ENCODE peak calls at places on chromosomes 6 and 20, in six cellular contexts. F is A549, W is upper lobe of right lung, E is psoas muscle, R is cardiac muscle cell, P is Peyer's patch. U is an unnamed sample. For H3K4me1, the result is how much of the 10 kb centered on the place peaks cover.

GRCh38 chr6:71537717-71538116 is 249.1 kb downstream of the OGFRL1 start:
- DNase-seq in F (no peak), W (no peak), E (no peak), R (peak), P (no peak), U (no peak)

GRCh38 chr6:125749864-125750691 is 646 bp downstream of the HEY2 start:
- DNase-seq in F (no peak), W (no peak), E (peak), R (no peak), P (no peak), U (peak)

GRCh38 chr6:36662827-36663256 is 15.7 kb upstream of the CDKN1A start:
- DNase-seq in F (no peak), W (no peak), E (peak), R (no peak), P (no peak), U (no peak)

GRCh38 chr6:29723666-29724588 is 693 bp downstream of the HLA-F start:
- DNase-seq in F (no peak), W (peak), E (peak), R (peak), P (peak), U (no peak)

GRCh38 chr6:42787018-42787611 is 5.3 kb downstream of the BICRAL start:
- DNase-seq in F (no peak), W (no peak), E (no peak), R (no peak), P (no peak), U (no peak)

GRCh38 chr20:31712564-31713311 is 9.9 kb downstream of the BCL2L1 start:
- DNase-seq in F (peak), W (peak), E (peak), R (peak), P (peak), U (peak)

GRCh38 chr6:134850906-134851305 is 99.0 kb downstream of the ALDH8A1 start:
- DNase-seq in F (no peak), W (no peak), E (no peak), R (peak), P (no peak), U (no peak)

GRCh38 chr6:141669141-141669540 is 463.6 kb upstream of the GJE1 start:
- DNase-seq in F (no peak), W (no peak), E (no peak), R (no peak), P (no peak), U (no peak)

GRCh38 chr6:98641929-98642328 is 192.4 kb upstream of the POU3F2 start:
- DNase-seq in F (no peak), W (no peak), E (no peak), R (no peak), P (no peak), U (no peak)

GRCh38 chr6:83430606-83431544 is at the start of gene ME1:
- DNase-seq in F (peak), W (peak), E (peak), R (peak), P (peak), U (peak)

GRCh38 chr6:11900662-11901598 is 111.2 kb upstream of the HIVEP1 start:
- DNase-seq in F (no peak), W (no peak), E (no peak), R (peak), P (no peak), U (no peak)

GRCh38 chr6:36917541-36918193 is 31.9 kb downstream of the C6orf89 start:
- DNase-seq in F (no peak), W (peak), E (peak), R (peak), P (no peak), U (no peak)

GRCh38 chr6:135088818-135089809 is 34.5 kb upstream of the HBS1L start:
- DNase-seq in F (peak), W (no peak), E (no peak), R (peak), P (no peak), U (no peak)

GRCh38 chr6:53712078-53712477 is 46.5 kb upstream of the KLHL31 start:
- DNase-seq in F (no peak), W (no peak), E (no peak), R (no peak), P (no peak), U (no peak)

GRCh38 chr6:11323666-11324452 is 91.4 kb upstream of the NEDD9 start:
- DNase-seq in F (no peak), W (peak), E (no peak), R (no peak), P (no peak), U (no peak)

GRCh38 chr6:95017922-95018321 is 559.4 kb upstream of the MANEA start:
- DNase-seq in F (no peak), W (no peak), E (no peak), R (no peak), P (no peak), U (no peak)

GRCh38 chr6:136326038-136326561 is 36.5 kb upstream of the BCLAF1 start:
- DNase-seq in F (peak), W (no peak), E (no peak), R (peak), P (no peak), U (no peak)

GRCh38 chr6:84764332-84765049 is at the start of gene TBX18:
- DNase-seq in F (peak), W (peak), E (peak), R (peak), P (peak), U (no peak)

GRCh38 chr20:47353697-47354387 is 2.7 kb downstream of the ZMYND8 start:
- DNase-seq in F (no peak), W (no peak), E (no peak), R (peak), P (no peak), U (no peak)

GRCh38 chr6:141963543-141964295 is 169.0 kb upstream of the GJE1 start:
- DNase-seq in F (no peak), W (no peak), E (no peak), R (peak), P (no peak), U (no peak)

GRCh38 chr6:37171141-37171969 is 1.4 kb downstream of the PIM1 start:
- DNase-seq in F (no peak), W (peak), E (peak), R (peak), P (peak), U (peak)

GRCh38 chr6:56671160-56671559 is 28.5 kb upstream of the DST start:
- DNase-seq in F (no peak), W (no peak), E (no peak), R (no peak), P (no peak), U (no peak)

GRCh38 chr6:153146413-153146812 is 15.3 kb upstream of the RGS17 start:
- DNase-seq in F (no peak), W (no peak), E (no peak), R (no peak), P (no peak), U (no peak)

GRCh38 chr6:116392158-116393032 is 21.6 kb downstream of the DSE start:
- DNase-seq in F (no peak), W (no peak), E (no peak), R (peak), P (no peak), U (no peak)

GRCh38 chr6:27297484-27297856 is 14.6 kb downstream of the POM121L2 start:
- DNase-seq in F (no peak), W (no peak), E (no peak), R (no peak), P (no peak), U (no peak)

GRCh38 chr6:118551673-118552063 is 3.6 kb downstream of the PLN start:
- DNase-seq in F (no peak), W (no peak), E (no peak), R (peak), P (no peak), U (no peak)

GRCh38 chr6:143774347-143774746 is 68.8 kb upstream of the LTV1 start:
- DNase-seq in F (no peak), W (no peak), E (no peak), R (no peak), P (no peak), U (peak)

GRCh38 chr20:39491711-39492110 is 529.6 kb downstream of the DHX35 start:
- DNase-seq in F (no peak), W (no peak), E (no peak), R (no peak), P (no peak), U (no peak)

GRCh38 chr20:44780226-44780625 is 30.1 kb downstream of the RIMS4 start:
- DNase-seq in F (peak), W (no peak), E (no peak), R (peak), P (no peak), U (peak)

GRCh38 chr6:8627085-8627861 is 191.9 kb upstream of the SLC35B3 start:
- DNase-seq in F (peak), W (no peak), E (no peak), R (peak), P (no peak), U (no peak)

GRCh38 chr20:1893721-1894470 is 1.3 kb upstream of the SIRPA start:
- DNase-seq in F (peak), W (peak), E (no peak), R (no peak), P (no peak), U (no peak)

GRCh38 chr6:119024111-119024510 is 54.4 kb downstream of the FAM184A start:
- DNase-seq in F (no peak), W (no peak), E (no peak), R (no peak), P (no peak), U (no peak)

GRCh38 chr6:25193147-25193864 is 85.9 kb upstream of the CARMIL1 start:
- DNase-seq in F (peak), W (no peak), E (no peak), R (peak), P (no peak), U (no peak)

GRCh38 chr6:75285156-75285639 is 606 bp upstream of the TMEM30A start:
- DNase-seq in F (no peak), W (no peak), E (no peak), R (no peak), P (no peak), U (no peak)

DNA sequence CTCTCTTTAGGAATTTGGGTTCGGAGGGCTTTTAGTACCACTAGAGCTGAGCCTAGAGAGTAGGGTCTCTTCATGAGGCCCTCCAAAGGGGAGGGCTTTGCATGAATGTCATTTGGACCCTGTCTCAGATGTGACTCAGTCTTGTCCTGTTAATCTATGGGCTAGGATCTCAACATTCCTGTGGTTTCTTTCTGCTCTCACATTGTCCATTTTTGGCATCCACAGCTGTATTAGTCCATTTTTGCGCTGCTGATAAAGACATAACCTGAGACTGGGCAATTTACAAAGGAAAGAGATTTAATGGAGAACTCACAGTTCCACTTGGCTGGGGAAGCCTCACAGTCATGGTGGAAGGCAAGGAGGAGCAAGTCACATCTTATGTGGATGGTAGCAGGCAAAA is 61.0 kb downstream of the CRYBG1 start:
- DNase-seq in F (no peak), W (no peak), E (no peak), R (peak), P (no peak), U (no peak)
- H3K4me1 ChIP-seq in F (under half), W (under half), E (under half), R (under half), P (under half), U (under half)

GRCh38 chr6:46652603-46653438 is at the start of the genes CYP39A1 and SLC25A27:
- DNase-seq in F (peak), W (peak), E (peak), R (peak), P (peak), U (peak)
- TF ChIP-seq CTCF in F (no peak), W (no peak), E (no peak), R (no peak), P (no peak), U (no peak)

GRCh38 chr20:41669708-41670263 is 51.6 kb upstream of the CHD6 start:
- DNase-seq in F (no peak), W (no peak), E (no peak), R (peak), P (no peak), U (peak)

GRCh38 chr20:41668057-41668749 is 50.0 kb upstream of the CHD6 start:
- DNase-seq in F (no peak), W (no peak), E (no peak), R (no peak), P (no peak), U (no peak)

GRCh38 chr20:41664584-41664983 is 46.4 kb upstream of the CHD6 start:
- DNase-seq in F (peak), W (no peak), E (no peak), R (peak), P (no peak), U (no peak)
- H3K4me3 ChIP-seq in F (peak), W (no peak), E (no peak), R (no peak), P (no peak), U (no peak)

GRCh38 chr6:52495859-52496396 is 75.8 kb downstream of the EFHC1 start:
- DNase-seq in F (no peak), W (no peak), E (no peak), R (no peak), P (no peak), U (no peak)

GRCh38 chr6:52498538-52499017 is 78.3 kb downstream of the TRAM2 start:
- DNase-seq in F (no peak), W (no peak), E (no peak), R (no peak), P (no peak), U (no peak)

GRCh38 chr6:52497652-52498408 is 77.7 kb downstream of the EFHC1 start:
- DNase-seq in F (no peak), W (no peak), E (peak), R (no peak), P (no peak), U (no peak)

GRCh38 chr6:52494298-52495072 is 74.3 kb downstream of the EFHC1 start:
- DNase-seq in F (no peak), W (no peak), E (no peak), R (no peak), P (no peak), U (no peak)

DNA sequence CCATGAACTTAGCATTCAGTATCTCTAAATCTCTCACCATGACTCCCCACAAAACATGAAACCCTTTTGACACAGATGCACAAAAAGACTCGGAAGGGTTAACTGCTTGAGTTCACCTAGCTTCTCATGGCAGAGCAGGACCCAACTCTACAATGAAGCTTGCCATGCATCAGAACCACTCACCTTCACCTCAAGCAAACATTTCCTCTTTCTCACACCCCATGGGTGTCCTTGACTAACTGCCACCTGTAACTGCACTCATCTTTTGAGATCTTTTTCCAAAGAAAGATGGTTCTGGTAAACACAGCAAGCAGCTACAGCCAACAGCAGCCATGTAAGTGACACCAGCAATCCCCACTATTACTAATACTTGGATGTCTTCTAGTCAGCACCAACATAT is 76.5 kb downstream of the EFHC1 start:
- DNase-seq in F (no peak), W (no peak), E (no peak), R (no peak), P (no peak), U (no peak)
- H3K4me1 ChIP-seq in F (under half), W (under half), E (under half), R (under half), P (under half), U (under half)

DNA sequence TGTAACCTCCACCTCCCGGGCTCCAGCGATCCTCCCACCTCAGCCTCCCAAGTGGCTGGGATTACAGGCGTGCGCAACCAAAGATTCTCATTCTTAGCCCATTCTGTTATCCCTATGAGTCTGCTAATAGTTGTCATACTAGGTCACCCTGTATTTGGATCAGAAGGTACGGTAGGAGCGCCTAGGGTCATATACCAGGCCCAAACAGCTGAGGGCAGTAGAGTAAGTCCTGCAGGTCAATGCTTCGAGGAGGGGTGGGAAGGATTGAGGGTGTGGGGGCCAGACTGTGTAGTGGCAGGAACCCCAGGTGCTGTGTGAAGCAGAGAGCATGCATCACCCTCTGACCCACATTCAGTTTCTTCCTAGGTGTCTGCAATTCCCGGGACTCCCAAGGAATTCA is 22.7 kb upstream of the POU5F1 start:
- DNase-seq in F (no peak), W (peak), E (no peak), R (no peak), P (no peak), U (no peak)
- TF ChIP-seq CTCF in F (no peak), W (no peak), E (no peak), R (no peak), P (no peak), U (no peak)

DNA sequence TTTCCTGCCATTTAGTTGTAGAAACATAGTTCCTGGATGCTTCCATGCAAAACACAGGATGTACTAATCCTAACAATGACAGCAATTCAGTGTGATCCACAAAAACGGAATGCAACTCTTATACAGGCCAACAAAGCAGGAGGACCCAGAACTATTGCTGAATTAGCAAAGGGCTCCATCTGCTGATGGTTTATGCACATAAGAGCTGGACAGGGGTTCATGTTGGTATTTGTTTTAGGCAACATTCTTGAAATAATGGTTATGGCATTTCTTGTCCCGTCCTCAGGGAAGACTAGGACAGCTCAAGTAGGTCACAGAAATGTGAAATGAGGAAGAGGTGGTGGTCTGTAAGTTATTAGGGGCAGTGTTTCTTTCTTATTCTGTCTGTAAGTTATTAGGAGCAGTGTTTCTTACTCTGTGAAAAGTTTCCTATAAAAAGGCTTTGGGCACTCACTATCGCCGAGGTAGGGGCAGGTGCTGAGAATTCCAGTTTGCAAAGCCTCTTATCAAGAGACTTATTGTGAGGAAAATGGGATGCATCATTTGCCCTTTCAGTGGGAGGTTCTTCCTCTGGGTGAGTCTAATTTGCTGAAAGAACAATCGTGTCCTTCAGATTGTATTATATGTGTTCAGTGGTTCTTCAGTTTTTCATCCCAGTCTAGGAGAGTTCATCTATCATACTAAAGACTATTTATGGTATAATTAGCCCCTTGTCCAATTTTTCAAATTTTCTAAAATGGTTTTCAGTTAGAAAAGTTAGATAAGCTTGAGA is 171.1 kb downstream of the MCHR2 start:
- DNase-seq in F (peak), W (no peak), E (no peak), R (peak), P (no peak), U (peak)
- H3K4me3 ChIP-seq in F (no peak), W (no peak), E (no peak), R (peak), P (no peak), U (peak)

DNA sequence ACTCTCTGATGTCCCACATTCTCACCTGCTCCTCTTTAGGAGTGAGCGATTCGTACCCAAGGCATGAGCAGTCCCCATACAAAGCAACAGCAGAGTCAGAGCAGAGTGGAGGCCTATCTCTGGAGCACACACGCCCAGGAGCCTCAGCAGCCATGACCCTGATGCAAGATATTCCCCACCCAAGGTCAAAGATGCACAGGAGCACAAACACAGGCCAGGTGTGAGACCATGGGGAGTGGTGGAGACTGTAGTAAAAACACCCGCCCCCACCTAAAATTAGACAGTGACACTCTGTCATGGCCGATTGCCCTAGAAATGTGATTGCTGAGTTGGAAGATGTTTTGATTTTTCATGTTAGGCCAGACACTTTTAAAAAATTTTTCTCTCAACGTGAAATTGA is 21.4 kb downstream of the RRBP1 start:
- DNase-seq in F (no peak), W (peak), E (no peak), R (no peak), P (peak), U (no peak)
- H3K4me1 ChIP-seq in F (under half), W (under half), E (under half), R (under half), P (under half), U (under half)

GRCh38 chr6:50654155-50654554 is 59.2 kb upstream of the TFAP2D start:
- DNase-seq in F (no peak), W (no peak), E (no peak), R (no peak), P (no peak), U (no peak)

GRCh38 chr6:50658561-50658960 is 54.8 kb upstream of the TFAP2D start:
- DNase-seq in F (no peak), W (no peak), E (no peak), R (no peak), P (no peak), U (no peak)

GRCh38 chr6:50657513-50657912 is 55.8 kb upstream of the TFAP2D start:
- DNase-seq in F (no peak), W (no peak), E (no peak), R (no peak), P (no peak), U (no peak)

GRCh38 chr6:50653253-50653652 is 60.1 kb upstream of the TFAP2D start:
- DNase-seq in F (no peak), W (no peak), E (no peak), R (no peak), P (no peak), U (no peak)

DNA sequence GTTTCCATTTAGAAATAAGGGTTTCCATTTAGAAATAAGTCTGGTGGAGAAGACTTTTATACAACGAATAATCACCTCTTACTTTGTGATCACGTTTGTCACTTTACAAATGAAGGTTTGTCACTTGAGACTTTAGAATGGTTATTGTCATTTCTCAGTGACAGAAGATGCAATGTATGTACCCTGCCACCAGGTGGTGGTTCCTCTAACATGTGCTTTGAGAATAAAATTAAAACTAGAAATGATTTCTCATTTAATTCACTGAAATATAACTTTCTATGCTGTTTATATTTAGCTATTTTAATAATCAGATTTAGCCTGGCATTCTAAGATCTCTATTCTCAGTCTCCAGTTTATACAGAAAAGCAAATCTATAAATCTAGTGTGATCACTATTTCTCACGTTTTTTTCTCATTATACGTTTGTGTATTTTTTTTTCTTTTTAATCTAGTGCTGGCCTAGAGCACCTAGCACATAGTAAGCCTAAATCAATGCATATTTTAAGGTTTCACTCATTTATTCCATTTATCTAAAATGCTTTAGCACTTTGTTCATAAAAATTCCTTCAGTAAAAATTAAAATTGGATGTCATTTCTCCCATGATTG is 57.4 kb upstream of the TFAP2D start:
- DNase-seq in F (peak), W (no peak), E (no peak), R (no peak), P (no peak), U (no peak)
- TF ChIP-seq CTCF in F (peak), W (peak), E (peak), R (peak), P (peak), U (peak)

U was measured in Caco-2.